ENCODE peak calls at places on chromosomes 2 and 18, in four cellular contexts. M is Caki2; G is naive thymus-derived CD4-positive, alpha-beta T cell; K is GM20000. Q is an unnamed sample.

GRCh38 chr18:34976899-34977786 is 64.1 kb upstream of the MAPRE2 start:
- DNase-seq in M (peak), G (peak), K (peak), Q (peak)

GRCh38 chr2:75155115-75155514 is 44.2 kb downstream of the TACR1 start:
- DNase-seq in M (no peak), G (no peak), K (no peak), Q (no peak)

GRCh38 chr2:40511661-40512213 is 59.8 kb upstream of the SLC8A1 start:
- DNase-seq in M (no peak), G (no peak), K (no peak), Q (no peak)

GRCh38 chr18:48848641-48849143 is 102.1 kb downstream of the SMAD7 start:
- DNase-seq in M (peak), G (no peak), K (no peak), Q (peak)

GRCh38 chr2:227862227-227862740 is 9.1 kb upstream of the DAW1 start:
- DNase-seq in M (peak), G (no peak), K (peak), Q (peak)

GRCh38 chr2:73020657-73021370 is 50.7 kb downstream of the SFXN5 start:
- DNase-seq in M (peak), G (no peak), K (no peak), Q (peak)

GRCh38 chr18:14086459-14087231 is 45.6 kb downstream of the ZNF519 start:
- DNase-seq in M (peak), G (no peak), K (peak), Q (peak)

GRCh38 chr2:8545676-8546318 is 136.1 kb upstream of the ID2 start:
- DNase-seq in M (no peak), G (no peak), K (no peak), Q (no peak)

GRCh38 chr2:101706121-101706818 is 8.8 kb downstream of the MAP4K4 start:
- DNase-seq in M (no peak), G (no peak), K (no peak), Q (no peak)

GRCh38 chr2:121530210-121530562 is 494 bp upstream of the RNU4ATAC start:
- DNase-seq in M (peak), G (no peak), K (peak), Q (peak)

GRCh38 chr2:25473758-25474335 is 132.1 kb upstream of the DNMT3A start:
- DNase-seq in M (peak), G (no peak), K (no peak), Q (peak)

GRCh38 chr2:200702646-200703118 is 109.0 kb upstream of the BZW1 start:
- DNase-seq in M (no peak), G (no peak), K (no peak), Q (no peak)

GRCh38 chr2:29549069-29549380 is 372.4 kb downstream of the ALK start:
- DNase-seq in M (no peak), G (no peak), K (no peak), Q (no peak)

GRCh38 chr2:43230481-43230880 is 4.1 kb upstream of the ZFP36L2 start:
- DNase-seq in M (no peak), G (no peak), K (no peak), Q (no peak)

GRCh38 chr2:174777334-174777733 is 13.1 kb upstream of the CHRNA1 start:
- DNase-seq in M (no peak), G (no peak), K (no peak), Q (no peak)

GRCh38 chr2:52074139-52074719 is 1042.3 kb upstream of the NRXN1 start:
- DNase-seq in M (no peak), G (no peak), K (no peak), Q (no peak)

GRCh38 chr2:35973737-35974132 is 381.8 kb upstream of the CRIM1 start:
- DNase-seq in M (no peak), G (no peak), K (no peak), Q (peak)

GRCh38 chr2:174334781-174335604 is at the start of gene SP9:
- DNase-seq in M (no peak), G (no peak), K (peak), Q (no peak)

GRCh38 chr2:112293636-112294401 is 18.4 kb downstream of the ZC3H6 start:
- DNase-seq in M (no peak), G (no peak), K (no peak), Q (no peak)

GRCh38 chr2:118835739-118836410 is 11.6 kb downstream of the EN1 start:
- DNase-seq in M (no peak), G (no peak), K (peak), Q (no peak)

GRCh38 chr2:164896226-164896625 is 54.6 kb upstream of the COBLL1 start:
- DNase-seq in M (no peak), G (no peak), K (no peak), Q (no peak)

GRCh38 chr18:8366656-8367055 is 242.6 kb upstream of the RAB12 start:
- DNase-seq in M (no peak), G (no peak), K (no peak), Q (no peak)

Q was measured in kidney glomerular epithelial cell.